ENCODE peak calls at places on chromosomes 6 and 20, in nine cellular contexts. P, H, X, T, E, W, R, N and Q are unnamed samples.

GRCh38 chr6:52286798-52287432 is 2.4 kb upstream of the MCM3 start:
- DNase-seq in T (peak; percentile 59), E (peak; percentile 76), W (peak; percentile 31), N (peak; percentile 50), P (peak; percentile 80), H (peak; percentile 82), X (no peak), R (peak; percentile 71), Q (peak; percentile 71)

GRCh38 chr20:63087236-63087871 is 80.6 kb upstream of the BHLHE23 start:
- DNase-seq in E (peak; percentile 39), X (no peak), T (no peak), R (no peak), H (no peak), W (no peak), P (no peak), N (no peak), Q (no peak)

GRCh38 chr20:58179432-58180099 is 48.9 kb downstream of the ANKRD60 start:
- DNase-seq in P (peak; percentile 67), T (no peak), E (peak; percentile 61), N (peak; percentile 47), R (peak; percentile 57), H (peak; percentile 52), X (no peak), W (peak; percentile 76), Q (peak; percentile 45)

GRCh38 chr6:38095054-38095453 is 275.5 kb downstream of the ZFAND3 start:
- DNase-seq in R (peak; percentile 60), P (no peak), T (peak; percentile 46), E (no peak), H (peak; percentile 43), X (no peak), N (no peak), W (no peak), Q (peak; percentile 57)

GRCh38 chr6:2531426-2532208 is 219.1 kb downstream of the MYLK4 start:
- DNase-seq in P (no peak), E (no peak), W (no peak), N (no peak), X (peak; percentile 26), T (peak; percentile 76), R (peak; percentile 94), H (peak; percentile 88), Q (peak; percentile 76)

GRCh38 chr6:24903681-24904080 is 32.1 kb downstream of the RIPOR2 start:
- DNase-seq in W (no peak), N (no peak), P (no peak), T (no peak), X (no peak), H (no peak), E (no peak), R (no peak), Q (no peak)

GRCh38 chr6:34200340-34200971 is 36.2 kb upstream of the HMGA1 start:
- DNase-seq in H (peak; percentile 25), P (no peak), T (peak; percentile 15), X (no peak), N (no peak), R (no peak), E (no peak), W (no peak), Q (no peak)

GRCh38 chr20:23340524-23340923 is 10.1 kb upstream of the NXT1 start:
- DNase-seq in H (peak; percentile 79), T (peak; percentile 67), N (no peak), E (peak; percentile 80), P (peak; percentile 58), W (no peak), X (no peak), R (peak; percentile 76), Q (peak; percentile 68)

GRCh38 chr6:166864333-166864732 is 92.0 kb downstream of the RNASET2 start:
- DNase-seq in E (no peak), P (no peak), T (no peak), N (no peak), H (no peak), X (no peak), R (no peak), W (no peak), Q (no peak)

GRCh38 chr6:157556671-157557430 is 175.9 kb downstream of the ZDHHC14 start:
- DNase-seq in T (no peak), X (no peak), P (peak; percentile 75), E (peak; percentile 29), R (no peak), N (no peak), H (no peak), W (no peak), Q (no peak)

GRCh38 chr6:122154912-122155516 is 244.4 kb upstream of the HSF2 start:
- DNase-seq in E (no peak), T (no peak), R (no peak), N (no peak), W (no peak), H (no peak), X (no peak), P (no peak), Q (no peak)

GRCh38 chr6:106444777-106445507 is 84.4 kb downstream of the CRYBG1 start:
- DNase-seq in N (peak; percentile 15), X (peak; percentile 51), P (peak; percentile 85), H (peak; percentile 78), T (peak; percentile 56), R (peak; percentile 61), E (no peak), W (peak; percentile 72), Q (peak; percentile 74)

GRCh38 chr6:114039835-114040234 is 68.9 kb upstream of the HDAC2 start:
- DNase-seq in W (no peak), P (no peak), T (no peak), H (no peak), E (no peak), X (peak; percentile 7), N (no peak), R (no peak), Q (no peak)

GRCh38 chr6:56713285-56713684 is 70.6 kb upstream of the DST start:
- DNase-seq in X (no peak), N (peak; percentile 22), P (no peak), H (peak; percentile 98), W (no peak), E (peak; percentile 77), T (peak; percentile 67), R (peak; percentile 88), Q (peak; percentile 97)

GRCh38 chr6:34462010-34462409 is 3.9 kb upstream of the PACSIN1 start:
- DNase-seq in P (no peak), R (no peak), W (no peak), H (no peak), N (no peak), X (no peak), E (no peak), T (no peak), Q (no peak)

GRCh38 chr20:15362849-15363248 is 1025.4 kb upstream of the FLRT3 start:
- DNase-seq in W (no peak), T (no peak), P (no peak), H (no peak), R (no peak), X (no peak), E (no peak), N (no peak), Q (no peak)

GRCh38 chr6:170160031-170160627 is 130.7 kb downstream of the DLL1 start:
- DNase-seq in R (no peak), W (no peak), N (peak; percentile 47), P (peak; percentile 68), T (no peak), X (no peak), E (no peak), H (no peak), Q (no peak)